ENCODE peak calls at places on chromosomes 7 and 10, in five cellular contexts. F is right atrium auricular region, U is bronchial epithelial cell, C is lower lobe of right lung, B is neural progenitor cell. P is an unnamed sample.

GRCh38 chr7:134532155-134533089 is 5.1 kb downstream of the AKR1B10 start:
- DNase-seq in F (no peak), C (no peak), U (peak), B (no peak), P (peak)

GRCh38 chr7:41224063-41224763 is 478.7 kb downstream of the INHBA start:
- DNase-seq in F (no peak), C (no peak), B (no peak), U (peak), P (peak)

GRCh38 chr7:80277434-80278427 is 143.1 kb downstream of the GNAI1 start:
- DNase-seq in F (no peak), C (no peak), B (no peak), U (peak), P (peak)

GRCh38 chr7:76310102-76310957 is 7.9 kb downstream of the HSPB1 start:
- DNase-seq in C (no peak), U (no peak), B (no peak), F (no peak), P (no peak)

GRCh38 chr10:72075184-72076115 is 12.9 kb downstream of the SPOCK2 start:
- DNase-seq in B (no peak), U (no peak), F (no peak), C (peak), P (no peak)

GRCh38 chr10:4407783-4408182 is 418.2 kb upstream of the AKR1E2 start:
- DNase-seq in C (no peak), B (no peak), F (no peak), U (peak), P (peak)

GRCh38 chr7:122764902-122765301 is 62.2 kb upstream of the RNF148 start:
- DNase-seq in F (no peak), U (peak), B (no peak), C (no peak), P (peak)

GRCh38 chr7:69739906-69740545 is 141.8 kb downstream of the AUTS2 start:
- DNase-seq in B (peak), U (no peak), F (peak), C (no peak), P (no peak)

GRCh38 chr7:2257046-2257551 is 15.1 kb downstream of the NUDT1 start:
- DNase-seq in C (no peak), B (no peak), U (no peak), F (no peak), P (no peak)

GRCh38 chr7:122803323-122803722 is 82.9 kb downstream of the CADPS2 start:
- DNase-seq in B (peak), C (no peak), F (no peak), U (peak), P (peak)

GRCh38 chr7:84022686-84023308 is 171.8 kb downstream of the SEMA3A start:
- DNase-seq in B (no peak), C (no peak), U (peak), F (no peak), P (peak)

GRCh38 chr7:127437772-127438330 is 45.3 kb upstream of the ZNF800 start:
- DNase-seq in F (no peak), U (peak), C (no peak), B (no peak), P (peak)

GRCh38 chr7:100865971-100866720 is 1.0 kb upstream of the TRIP6 start:
- DNase-seq in B (no peak), U (peak), F (no peak), C (peak), P (peak)

GRCh38 chr10:93403152-93403551 is 79.0 kb downstream of the MYOF start:
- DNase-seq in U (no peak), C (no peak), F (no peak), B (no peak), P (no peak)

GRCh38 chr10:31467791-31468535 is 148.9 kb downstream of the ZEB1 start:
- DNase-seq in B (peak), U (peak), F (no peak), C (peak), P (peak)

GRCh38 chr10:6065406-6065805 is 3.2 kb upstream of the IL2RA start:
- DNase-seq in U (no peak), F (peak), C (no peak), B (no peak), P (no peak)

GRCh38 chr10:29858352-29859267 is 200.8 kb downstream of the JCAD start:
- DNase-seq in C (peak), U (peak), F (peak), B (peak), P (peak)

GRCh38 chr7:141356096-141356495 is 195.1 kb upstream of the AGK start:
- DNase-seq in B (no peak), U (no peak), F (no peak), C (no peak), P (no peak)

GRCh38 chr10:17025444-17026295 is 103.9 kb downstream of the CUBN start:
- DNase-seq in F (peak), U (peak), C (no peak), B (peak), P (peak)

GRCh38 chr10:4543943-4544540 is 282.0 kb upstream of the AKR1E2 start:
- DNase-seq in F (no peak), B (no peak), C (no peak), U (no peak), P (no peak)

GRCh38 chr7:148622887-148623585 is 32.5 kb downstream of the C7orf33 start:
- DNase-seq in F (no peak), U (no peak), C (no peak), B (peak), P (no peak)

GRCh38 chr7:136687693-136688322 is 180.6 kb upstream of the CHRM2 start:
- DNase-seq in F (no peak), B (peak), C (no peak), U (peak), P (peak)

GRCh38 chr10:117092386-117092785 is 45.7 kb downstream of the VAX1 start:
- DNase-seq in B (no peak), F (no peak), U (no peak), C (no peak), P (no peak)

GRCh38 chr10:21514808-21515580 is 10.5 kb downstream of the SKIDA1 start:
- DNase-seq in C (no peak), U (no peak), F (no peak), B (peak), P (no peak)

GRCh38 chr7:90618880-90619279 is 22.8 kb downstream of the CDK14 start:
- DNase-seq in F (no peak), C (no peak), B (no peak), U (no peak), P (no peak)

DNA sequence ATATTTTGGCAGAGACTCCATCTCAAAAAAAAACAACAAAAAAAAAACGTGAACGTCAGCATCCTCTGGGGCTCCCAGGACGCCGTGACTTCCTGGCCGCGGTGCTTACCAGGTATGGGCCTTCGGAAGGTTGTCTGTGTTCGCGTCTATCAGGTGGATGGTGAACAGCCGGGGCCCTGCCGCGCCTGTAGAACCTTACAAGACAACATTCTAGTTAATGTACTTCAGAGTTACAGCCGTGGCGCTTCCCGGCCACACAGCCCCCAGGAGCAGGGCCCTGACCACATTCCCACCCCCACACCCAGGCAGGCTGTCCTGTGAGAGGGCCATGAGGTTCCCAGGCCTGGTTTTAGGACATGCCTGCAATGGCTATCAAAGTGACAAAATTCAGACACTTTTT is 111.0 kb downstream of the SMURF1 start:
- DNase-seq in C (no peak), F (peak), B (no peak), U (no peak), P (no peak)
- TF ChIP-seq CTCF in C (no peak), F (no peak), B (no peak), U (no peak), P (no peak)

DNA sequence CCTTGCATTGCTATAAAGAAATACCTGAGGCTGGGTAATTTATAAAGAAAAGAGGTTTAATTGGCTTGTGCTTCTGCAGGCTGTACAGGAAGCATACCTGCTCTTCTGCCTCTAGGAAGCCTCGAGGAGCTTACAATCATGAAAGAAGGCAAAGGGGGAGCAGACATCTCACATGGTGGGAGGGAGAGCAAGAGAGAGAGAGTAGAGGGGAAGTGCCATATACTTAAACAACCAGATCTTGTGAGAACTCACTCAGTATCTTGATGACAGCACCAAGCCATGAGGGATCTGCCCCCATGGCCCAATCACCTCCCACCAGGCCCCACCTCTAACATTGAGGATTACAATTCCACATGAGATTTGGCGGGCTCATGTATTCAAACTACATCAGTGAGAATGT is 79.1 kb upstream of the HECW1 start:
- DNase-seq in F (no peak), U (no peak), C (no peak), B (no peak), P (no peak)
- TF ChIP-seq CTCF in F (no peak), U (no peak), C (no peak), B (no peak), P (no peak)

GRCh38 chr10:2938869-2939268 is 128.5 kb upstream of the PFKP start:
- DNase-seq in F (no peak), C (no peak), U (no peak), B (no peak), P (no peak)
- TF ChIP-seq CTCF in F (no peak), C (peak), U (no peak), B (no peak), P (peak)

DNA sequence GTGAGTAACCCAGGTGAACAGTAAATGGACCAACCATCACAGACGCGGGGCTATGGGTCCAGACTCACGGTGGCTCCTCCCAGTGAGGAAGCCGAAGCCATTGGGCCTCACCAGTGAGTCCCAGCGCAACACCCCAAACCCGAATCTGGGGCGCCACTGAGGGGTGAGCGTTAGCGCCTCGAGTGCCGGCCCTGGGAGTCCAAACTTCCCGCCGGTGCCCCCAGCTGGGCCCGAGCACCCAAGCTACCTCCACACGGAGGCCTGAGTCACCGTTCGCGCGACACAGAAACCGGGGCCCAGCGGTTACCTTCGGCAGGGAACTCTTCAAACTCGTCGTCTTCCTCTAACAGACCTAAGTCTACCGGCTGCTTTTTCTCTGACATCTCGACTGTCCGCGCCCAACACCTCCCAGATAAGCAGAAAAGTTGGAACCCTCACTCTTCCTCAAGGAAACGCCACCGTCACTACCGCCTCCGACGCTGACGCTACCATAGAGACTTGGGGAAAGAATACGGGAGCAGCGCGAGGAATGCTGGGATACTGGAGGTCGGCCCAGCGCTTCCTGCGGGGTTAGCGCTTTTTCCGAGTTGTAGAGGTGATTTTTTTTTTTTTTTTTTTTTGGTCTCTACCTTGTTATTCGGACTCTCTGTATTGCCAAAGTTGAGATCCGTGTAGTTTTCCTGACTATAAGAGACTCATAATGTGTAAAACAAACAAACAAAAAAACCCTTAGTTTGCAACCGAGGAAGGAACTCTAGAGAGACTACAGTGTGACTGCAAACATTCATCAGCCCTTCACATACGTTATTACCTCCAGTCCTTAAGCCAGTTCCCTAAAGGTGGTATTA is at the start of gene SEM1:
- DNase-seq in B (peak), U (peak), C (peak), F (peak), P (peak)
- TF ChIP-seq CTCF in B (no peak), U (peak), C (no peak), F (no peak), P (no peak)